ENCODE peak calls at places on chromosomes 11 and 22, in five cellular contexts. N, U, L, T and M are unnamed samples.

GRCh38 chr11:15670520-15671070 is 555.9 kb downstream of the INSC start:
- DNase-seq in N (peak), U (no peak), L (no peak), T (no peak), M (no peak)

GRCh38 chr11:41978951-41979350 is 519.5 kb upstream of the LRRC4C start:
- DNase-seq in N (no peak), U (no peak), L (no peak), T (peak), M (peak)

GRCh38 chr11:1546536-1547466 is 25.3 kb downstream of the DUSP8 start:
- DNase-seq in N (peak), U (no peak), L (peak), T (peak), M (peak)

GRCh38 chr11:69496202-69496557 is 14.7 kb downstream of the LINC01488 start:
- DNase-seq in N (no peak), U (no peak), L (no peak), T (no peak), M (no peak)

GRCh38 chr11:118142081-118142480 is 10.5 kb downstream of the SCN4B start:
- DNase-seq in N (no peak), U (no peak), L (no peak), T (peak), M (peak)

GRCh38 chr11:47348859-47349258 is 3.6 kb downstream of the MYBPC3 start:
- DNase-seq in N (peak), U (peak), L (no peak), T (peak), M (peak)

GRCh38 chr11:117874253-117874909 is 2.1 kb downstream of the FXYD6 start:
- DNase-seq in N (no peak), U (no peak), L (no peak), T (no peak), M (no peak)

GRCh38 chr22:37492428-37493344 is 6.5 kb upstream of the MFNG start:
- DNase-seq in N (peak), U (peak), L (peak), T (peak), M (peak)

GRCh38 chr11:111081021-111081511 is 164.5 kb upstream of the POU2AF2 start:
- DNase-seq in N (peak), U (peak), L (no peak), T (no peak), M (no peak)

GRCh38 chr22:40215266-40215665 is 37.5 kb downstream of the TNRC6B start:
- DNase-seq in N (no peak), U (no peak), L (peak), T (no peak), M (peak)

GRCh38 chr11:27291302-27291889 is 71.6 kb downstream of the CCDC34 start:
- DNase-seq in N (no peak), U (no peak), L (no peak), T (peak), M (peak)

GRCh38 chr11:112315057-112315720 is 54.5 kb upstream of the PLET1 start:
- DNase-seq in N (no peak), U (no peak), L (no peak), T (no peak), M (no peak)

GRCh38 chr11:86741489-86742435 is 58.6 kb upstream of the PRSS23 start:
- DNase-seq in N (peak), U (peak), L (no peak), T (peak), M (peak)

GRCh38 chr22:46074771-46075551 is 75.4 kb upstream of the PPARA start:
- DNase-seq in N (no peak), U (peak), L (peak), T (no peak), M (no peak)

GRCh38 chr11:118851970-118852369 is 31.7 kb upstream of the CXCR5 start:
- DNase-seq in N (no peak), U (no peak), L (no peak), T (no peak), M (no peak)

GRCh38 chr11:128579790-128580504 is 7.4 kb downstream of the ETS1 start:
- DNase-seq in N (peak), U (no peak), L (no peak), T (peak), M (peak)

GRCh38 chr11:77144854-77145428 is 16.9 kb downstream of the MYO7A start:
- DNase-seq in N (no peak), U (no peak), L (no peak), T (no peak), M (no peak)

GRCh38 chr11:85540181-85540580 is 87.0 kb downstream of the DLG2 start:
- DNase-seq in N (no peak), U (no peak), L (no peak), T (no peak), M (no peak)

GRCh38 chr11:33987975-33988580 is 63.5 kb upstream of the CAPRIN1 start:
- DNase-seq in N (peak), U (peak), L (peak), T (peak), M (peak)

DNA sequence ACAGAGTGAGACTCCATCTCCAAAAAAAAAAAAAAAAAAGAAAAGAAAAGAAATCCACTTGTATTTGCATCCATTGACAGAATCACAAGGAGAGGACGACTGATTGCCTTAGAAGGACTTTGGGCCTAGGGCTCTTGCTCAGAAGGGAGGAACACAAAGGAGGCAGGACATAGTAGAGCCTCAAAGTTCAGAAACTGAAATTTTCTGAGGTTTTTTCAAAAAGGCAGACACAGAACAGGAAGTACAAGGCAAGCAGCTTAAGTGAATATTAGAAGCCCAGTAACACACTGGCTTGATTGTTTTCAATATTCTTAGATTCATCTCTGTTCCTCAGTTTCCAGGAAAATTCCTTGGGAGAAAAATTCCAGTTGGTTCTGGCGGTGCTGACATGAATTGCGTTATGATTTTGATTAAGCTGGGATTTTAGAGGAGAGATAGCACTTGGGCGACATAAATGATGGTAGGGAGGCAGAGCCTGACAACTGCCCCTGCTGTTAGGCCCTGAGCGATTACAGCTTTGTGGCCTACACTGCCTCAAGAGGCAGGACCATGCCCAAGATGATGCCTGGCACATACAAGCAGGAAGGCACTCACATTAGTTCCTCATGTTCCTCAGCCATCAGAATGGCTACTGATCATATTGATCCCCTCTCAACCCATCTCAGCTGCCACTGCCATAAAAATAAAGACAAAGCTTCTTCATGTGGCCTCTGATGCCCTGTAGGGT is 15.3 kb downstream of the CLPB start:
- DNase-seq in N (no peak), U (no peak), L (no peak), T (no peak), M (no peak)
- TF ChIP-seq CTCF in N (no peak), U (peak), L (no peak), T (no peak), M (no peak)

DNA sequence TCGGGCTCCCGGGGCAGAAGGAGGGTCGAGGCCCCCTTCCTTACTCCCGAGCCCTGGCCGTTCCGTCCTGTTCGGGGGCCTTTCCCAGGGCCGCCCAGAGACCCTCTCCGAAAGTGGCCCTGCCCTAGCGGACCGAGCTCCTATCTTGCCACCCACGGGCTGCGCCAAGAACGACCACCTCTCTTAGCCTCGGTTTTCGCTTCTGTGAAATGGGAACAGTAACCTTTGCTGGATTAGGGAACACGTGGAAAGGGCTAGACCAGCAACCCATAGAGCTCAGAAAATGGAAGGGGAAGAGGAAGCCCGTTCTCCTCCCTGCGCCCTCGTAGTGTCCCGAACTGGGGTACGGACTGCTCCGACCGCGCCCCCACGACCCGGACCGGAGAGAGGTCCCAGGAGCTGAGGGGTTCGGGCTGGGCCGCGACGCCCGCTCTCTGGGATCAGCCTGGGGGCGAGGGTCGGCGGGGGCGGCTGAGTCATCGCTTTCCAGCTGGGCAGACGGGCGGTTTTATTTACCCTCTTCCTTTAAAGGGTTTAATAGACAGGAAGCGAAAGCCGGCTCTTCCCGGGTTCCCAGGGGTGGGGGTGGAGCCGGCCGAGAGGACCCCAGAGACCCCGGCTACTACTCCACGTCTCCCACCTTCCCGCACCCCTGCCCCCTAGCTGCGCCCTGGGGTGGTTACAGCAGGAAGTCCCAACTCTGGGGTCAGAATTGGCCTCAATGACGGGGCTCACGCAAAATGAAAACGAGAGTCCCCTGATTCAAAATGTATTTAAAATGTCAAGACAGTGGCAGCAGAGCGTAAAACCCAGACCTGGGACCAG is 872 bp upstream of the PHLDA2 start:
- DNase-seq in N (peak), U (peak), L (peak), T (peak), M (peak)
- TF ChIP-seq CTCF in N (peak), U (peak), L (no peak), T (no peak), M (no peak)

DNA sequence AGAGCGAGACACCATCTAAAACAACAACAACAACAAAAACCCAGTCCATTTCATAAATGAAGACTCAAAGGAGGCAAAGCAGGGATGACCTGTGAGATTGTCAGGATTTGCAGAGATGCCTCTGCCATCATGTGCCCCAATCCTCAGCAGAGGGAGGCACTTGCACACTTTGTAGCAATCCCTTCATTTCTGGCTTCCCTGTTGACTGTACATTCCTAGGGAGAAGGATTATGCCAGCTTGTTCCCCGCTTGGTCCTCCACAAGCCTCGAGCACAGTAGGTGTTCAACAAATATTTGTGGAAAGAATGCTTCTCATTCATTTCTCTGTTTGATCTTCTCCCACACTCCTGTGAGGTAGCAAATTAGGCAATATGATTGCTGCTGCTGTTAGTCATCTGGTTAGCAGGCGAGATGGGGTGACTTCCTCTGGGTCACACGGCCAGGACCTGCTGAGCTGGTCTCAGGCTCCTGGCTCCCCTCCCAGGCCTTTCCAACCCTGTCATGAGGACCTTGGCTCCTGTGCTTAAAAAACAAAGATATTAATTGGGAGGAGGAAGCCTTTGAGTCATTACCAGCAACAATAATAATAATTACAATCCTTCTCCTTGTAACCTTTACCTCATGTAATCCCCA is 34.1 kb downstream of the LIF start:
- DNase-seq in N (peak), U (peak), L (peak), T (peak), M (peak)
- TF ChIP-seq CTCF in N (peak), U (peak), L (no peak), T (no peak), M (no peak)

GRCh38 chr11:134276396-134277175 is 407 bp downstream of the GLB1L3 start:
- DNase-seq in N (no peak), U (no peak), L (no peak), T (no peak), M (no peak)
- TF ChIP-seq CTCF in N (no peak), U (no peak), L (no peak), T (no peak), M (no peak)